ENCODE peak calls at places on chromosome 7, in five cellular contexts. O is HFFc6, X is activated T-helper 1 cell treated with Interleukin-2 at 50 U/mL for 16 hours, U is GM03348, I is occipital lobe. L is an unnamed sample.

GRCh38 chr7:111953611-111954010 is 252.6 kb downstream of the DOCK4 start:
- DNase-seq in U (no peak), X (no peak), O (peak), I (no peak), L (peak)

GRCh38 chr7:130994378-130995115 is 260.5 kb upstream of the KLF14 start:
- DNase-seq in U (no peak), I (peak), X (no peak), O (no peak), L (no peak)

GRCh38 chr7:2040201-2040892 is 192.4 kb downstream of the MAD1L1 start:
- DNase-seq in X (no peak), U (no peak), O (no peak), I (no peak), L (no peak)

GRCh38 chr7:123190109-123190831 is 9.5 kb downstream of the SLC13A1 start:
- DNase-seq in O (no peak), U (no peak), X (no peak), I (no peak), L (no peak)

GRCh38 chr7:27723086-27723485 is 16.9 kb upstream of the TAX1BP1 start:
- DNase-seq in X (no peak), I (no peak), O (no peak), U (peak), L (peak)

GRCh38 chr7:28904539-28905143 is 53.5 kb downstream of the TRIL start:
- DNase-seq in O (no peak), X (no peak), U (peak), I (no peak), L (no peak)

GRCh38 chr7:151794508-151795167 is 82.3 kb downstream of the PRKAG2 start:
- DNase-seq in X (no peak), U (no peak), O (no peak), I (no peak), L (no peak)

GRCh38 chr7:46493196-46493595 is 572.1 kb upstream of the IGFBP3 start:
- DNase-seq in U (no peak), X (no peak), O (no peak), I (no peak), L (no peak)

GRCh38 chr7:29806131-29806792 is at the start of gene WIPF3:
- DNase-seq in I (peak), X (no peak), O (no peak), U (peak), L (peak)

GRCh38 chr7:132750530-132751281 is 174.4 kb upstream of the PLXNA4 start:
- DNase-seq in U (no peak), X (no peak), O (no peak), I (no peak), L (no peak)

GRCh38 chr7:77199008-77199966 is at the start of gene FGL2:
- DNase-seq in I (peak), U (peak), X (no peak), O (peak), L (no peak)

GRCh38 chr7:158976849-158977593 is 120.7 kb downstream of the DYNC2I1 start:
- DNase-seq in X (peak), O (peak), U (peak), I (peak), L (peak)

GRCh38 chr7:54278847-54279246 is 263.3 kb upstream of the VSTM2A start:
- DNase-seq in U (no peak), I (no peak), O (no peak), X (no peak), L (no peak)

GRCh38 chr7:26729150-26729772 is 135.1 kb downstream of the SKAP2 start:
- DNase-seq in O (no peak), I (no peak), X (no peak), U (no peak), L (no peak)

GRCh38 chr7:98870071-98870651 is 347 bp upstream of the TMEM130 start:
- DNase-seq in X (peak), O (peak), U (peak), I (peak), L (peak)

GRCh38 chr7:132102426-132102825 is 473.8 kb downstream of the PLXNA4 start:
- DNase-seq in X (no peak), U (no peak), I (no peak), O (no peak), L (no peak)

GRCh38 chr7:128906766-128907559 is 3.5 kb downstream of the KCP start:
- DNase-seq in O (no peak), I (no peak), X (no peak), U (no peak), L (no peak)

L was measured in D341Med.